ENCODE peak calls at places on chromosomes 7 and 10, in eight cellular contexts. U, O, Y, F, X, M, Q and C are unnamed samples.

GRCh38 chr7:84291756-84292155 is 97.2 kb upstream of the SEMA3A start:
- DNase-seq in U (no peak), F (no peak), Q (peak), M (no peak), Y (no peak), O (no peak), X (no peak), C (no peak)

GRCh38 chr7:2923291-2923781 is 79.2 kb upstream of the GNA12 start:
- DNase-seq in Y (no peak), U (no peak), Q (no peak), O (no peak), F (no peak), M (no peak), X (no peak), C (no peak)

GRCh38 chr7:45259966-45260646 is 102.5 kb downstream of the RAMP3 start:
- DNase-seq in Q (no peak), F (peak), Y (peak), M (peak), X (peak), O (no peak), U (peak), C (no peak)

GRCh38 chr10:69222157-69223027 is 2.3 kb downstream of the HKDC1 start:
- DNase-seq in M (no peak), X (peak), F (peak), Q (no peak), U (peak), O (peak), Y (peak), C (no peak)

GRCh38 chr10:131312261-131312801 is 810 bp upstream of the TCERG1L start:
- DNase-seq in O (no peak), Y (no peak), F (no peak), X (no peak), M (no peak), U (peak), Q (no peak), C (no peak)

GRCh38 chr7:69837387-69838068 is 239.3 kb downstream of the AUTS2 start:
- DNase-seq in F (peak), M (no peak), O (peak), Y (no peak), X (no peak), U (peak), Q (no peak), C (no peak)

GRCh38 chr7:54090652-54091213 is 451.4 kb upstream of the VSTM2A start:
- DNase-seq in X (no peak), Q (no peak), F (no peak), U (no peak), M (no peak), Y (no peak), O (no peak), C (no peak)

GRCh38 chr10:12041766-12042408 is 722 bp downstream of the UPF2 start:
- DNase-seq in U (peak), F (peak), O (peak), Y (no peak), Q (no peak), M (no peak), X (peak), C (no peak)

GRCh38 chr7:69845721-69846495 is 247.6 kb downstream of the AUTS2 start:
- DNase-seq in Q (peak), M (no peak), U (no peak), Y (no peak), X (no peak), O (peak), F (peak), C (no peak)

GRCh38 chr10:79502561-79503309 is 9.6 kb upstream of the EIF5AL1 start:
- DNase-seq in M (no peak), F (no peak), Q (no peak), X (peak), O (no peak), U (no peak), Y (no peak), C (no peak)

GRCh38 chr10:47024399-47025252 is 113.4 kb downstream of the PTPN20 start:
- DNase-seq in O (peak), U (peak), M (peak), F (peak), Y (peak), X (peak), Q (peak), C (no peak)

GRCh38 chr7:151086802-151087246 is 549 bp downstream of the AGAP3 start:
- DNase-seq in U (peak), Y (no peak), F (no peak), Q (no peak), O (peak), X (peak), M (no peak), C (no peak)

GRCh38 chr10:23158370-23158769 is 33.7 kb upstream of the PTF1A start:
- DNase-seq in U (peak), F (peak), O (peak), M (no peak), X (peak), Q (peak), Y (peak), C (no peak)

GRCh38 chr7:50477640-50478039 is 27.5 kb upstream of the FIGNL1 start:
- DNase-seq in Q (no peak), X (no peak), M (no peak), U (no peak), O (no peak), F (no peak), Y (no peak), C (no peak)

GRCh38 chr7:49630513-49630912 is 142.9 kb upstream of the VWC2 start:
- DNase-seq in U (no peak), Q (no peak), X (no peak), Y (no peak), F (no peak), M (peak), O (no peak), C (no peak)

GRCh38 chr7:28083159-28083997 is 97.2 kb downstream of the JAZF1 start:
- DNase-seq in O (no peak), M (no peak), F (peak), U (peak), X (peak), Q (no peak), Y (no peak), C (no peak)

GRCh38 chr10:79127151-79127961 is 58.6 kb downstream of the ZMIZ1 start:
- DNase-seq in Q (no peak), O (peak), M (peak), X (peak), Y (peak), F (peak), U (peak), C (peak)

GRCh38 chr10:97842658-97843295 is 6.9 kb upstream of the GOLGA7B start:
- DNase-seq in Y (no peak), O (no peak), F (peak), U (no peak), X (no peak), Q (no peak), M (no peak), C (no peak)

GRCh38 chr7:12635830-12636229 is 51.6 kb upstream of the ARL4A start:
- DNase-seq in O (no peak), M (no peak), Q (no peak), F (no peak), Y (no peak), U (no peak), X (peak), C (no peak)

GRCh38 chr7:47847207-47847606 is 101.1 kb downstream of the PKD1L1 start:
- DNase-seq in M (no peak), F (no peak), Q (no peak), U (peak), O (no peak), Y (no peak), X (peak), C (no peak)

GRCh38 chr10:12432402-12433189 is 83.2 kb downstream of the CAMK1D start:
- DNase-seq in M (no peak), Y (no peak), O (no peak), U (no peak), X (no peak), Q (no peak), F (no peak), C (no peak)